ENCODE peak calls at places on chromosomes 4 and X, in eight cellular contexts. K, D, X, E, U, H, I and P are unnamed samples.

GRCh38 chr4:128707864-128708263 is 101.6 kb upstream of the JADE1 start:
- DNase-seq in H (no peak), D (no peak), K (peak), E (peak), U (no peak), I (no peak), X (no peak), P (no peak)

GRCh38 chrX:66164470-66164869 is 423 bp downstream of the HEPH start:
- DNase-seq in X (no peak), K (no peak), E (no peak), U (no peak), H (no peak), I (no peak), D (no peak), P (no peak)

GRCh38 chrX:140505421-140506337 is 810 bp upstream of the SOX3 start:
- DNase-seq in E (no peak), H (no peak), K (no peak), U (no peak), D (no peak), X (no peak), I (no peak), P (no peak)

GRCh38 chrX:68146054-68146453 is 287.2 kb downstream of the OPHN1 start:
- DNase-seq in U (no peak), H (no peak), X (no peak), D (peak), E (peak), I (no peak), K (peak), P (no peak)

GRCh38 chrX:36071064-36071463 is 151.5 kb downstream of the CFAP47 start:
- DNase-seq in E (no peak), U (no peak), K (no peak), H (no peak), I (no peak), X (no peak), D (no peak), P (no peak)

GRCh38 chr4:2672700-2673099 is 83.4 kb downstream of the TNIP2 start:
- DNase-seq in H (no peak), K (no peak), U (no peak), I (no peak), X (no peak), E (no peak), D (peak), P (no peak)

GRCh38 chr4:142656178-142656577 is 189.9 kb downstream of the INPP4B start:
- DNase-seq in I (no peak), E (no peak), K (peak), U (no peak), X (no peak), D (peak), H (peak), P (no peak)

GRCh38 chrX:114500622-114501021 is 83.3 kb upstream of the HTR2C start:
- DNase-seq in U (no peak), H (no peak), I (no peak), X (no peak), D (no peak), E (no peak), K (no peak), P (no peak)

GRCh38 chr4:101158507-101158906 is 188.8 kb downstream of the PPP3CA start:
- DNase-seq in X (no peak), D (no peak), E (no peak), H (no peak), U (no peak), I (no peak), K (no peak), P (no peak)

GRCh38 chr4:34363842-34364241 is 1880.5 kb downstream of the ARAP2 start:
- DNase-seq in K (no peak), E (no peak), I (no peak), X (no peak), H (no peak), D (no peak), U (no peak), P (no peak)

GRCh38 chr4:8353158-8353495 is 83.6 kb downstream of the HTRA3 start:
- DNase-seq in D (no peak), E (no peak), K (no peak), X (no peak), U (no peak), I (no peak), H (no peak), P (no peak)

GRCh38 chr4:166499820-166500219 is 626.8 kb downstream of the TLL1 start:
- DNase-seq in H (no peak), X (no peak), K (no peak), I (no peak), E (no peak), D (peak), U (no peak), P (no peak)
- TF ChIP-seq CTCF in H (no peak), X (no peak), K (no peak), I (no peak), E (no peak), D (no peak), U (no peak), P (no peak)

DNA sequence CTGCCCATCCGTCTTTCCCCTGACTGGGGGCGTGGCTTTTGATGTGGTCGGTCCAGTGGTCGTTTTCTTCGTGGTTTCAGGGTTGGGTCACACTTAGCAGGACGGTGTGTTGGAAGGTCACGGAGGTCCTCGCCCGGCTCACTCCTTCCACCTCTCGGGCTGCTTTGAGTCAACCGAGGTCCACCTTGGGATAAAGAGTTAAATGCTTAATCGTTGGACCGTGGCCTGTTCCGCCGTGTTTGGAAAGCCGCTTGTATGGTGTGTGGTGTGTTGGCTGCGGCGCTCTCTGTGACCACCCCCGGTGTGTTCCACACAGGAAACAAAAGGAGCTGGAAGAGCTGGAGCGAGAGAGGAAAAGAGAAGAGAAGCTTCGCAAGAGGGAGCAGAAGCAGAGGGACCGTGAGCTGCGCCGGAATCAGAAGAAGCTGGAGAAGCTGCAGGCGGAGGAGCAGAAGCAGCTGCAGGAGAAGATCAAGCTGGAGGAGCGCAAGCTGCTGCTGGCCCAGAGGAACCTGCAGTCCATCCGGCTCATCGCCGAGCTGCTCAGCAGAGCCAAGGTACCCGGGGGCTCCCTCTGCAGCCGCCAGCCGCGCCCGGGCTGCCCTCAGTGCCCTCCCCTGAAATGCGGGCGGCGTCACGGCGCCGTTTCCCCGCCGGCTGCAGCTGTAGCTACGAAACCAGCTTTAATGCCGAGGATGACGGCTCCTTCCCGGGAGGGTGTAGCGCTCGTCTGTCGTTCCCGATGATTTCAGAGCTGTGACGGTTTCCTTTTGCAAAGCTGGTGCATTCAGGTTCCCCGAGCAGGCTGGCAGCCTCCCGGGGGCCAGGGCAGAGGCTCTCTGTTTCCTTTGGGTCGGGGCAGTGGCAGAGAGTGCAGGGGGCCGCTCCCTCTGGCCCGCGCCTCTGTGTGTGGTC is 7.7 kb downstream of the AKAP17A start:
- DNase-seq in E (no peak), K (no peak), I (no peak), X (no peak), U (no peak), H (no peak), D (no peak), P (no peak)
- H3K4me3 ChIP-seq in E (no peak), K (no peak), I (no peak), X (no peak), U (no peak), H (no peak), D (no peak), P (no peak)

GRCh38 chr4:99052902-99053301 is 35.7 kb downstream of the ADH5 start:
- DNase-seq in K (peak), D (no peak), X (no peak), I (no peak), E (peak), U (no peak), H (no peak), P (no peak)

GRCh38 chr4:99043346-99043745 is 45.2 kb downstream of the ADH5 start:
- DNase-seq in H (no peak), X (no peak), D (no peak), K (no peak), U (no peak), E (no peak), I (no peak), P (no peak)

GRCh38 chr4:99047710-99048109 is 40.9 kb downstream of the ADH5 start:
- DNase-seq in K (no peak), H (no peak), D (no peak), I (no peak), E (no peak), X (no peak), U (no peak), P (no peak)
- TF ChIP-seq CTCF in K (no peak), H (no peak), D (no peak), I (no peak), E (no peak), X (no peak), U (no peak), P (no peak)

GRCh38 chr4:153747406-153747805 is 12.4 kb downstream of the RNF175 start:
- DNase-seq in D (peak), I (no peak), H (no peak), E (no peak), U (no peak), K (no peak), X (no peak), P (no peak)

GRCh38 chr4:153735901-153736461 is 23.8 kb downstream of the RNF175 start:
- DNase-seq in E (no peak), D (no peak), H (no peak), U (no peak), I (no peak), K (no peak), X (no peak), P (no peak)

DNA sequence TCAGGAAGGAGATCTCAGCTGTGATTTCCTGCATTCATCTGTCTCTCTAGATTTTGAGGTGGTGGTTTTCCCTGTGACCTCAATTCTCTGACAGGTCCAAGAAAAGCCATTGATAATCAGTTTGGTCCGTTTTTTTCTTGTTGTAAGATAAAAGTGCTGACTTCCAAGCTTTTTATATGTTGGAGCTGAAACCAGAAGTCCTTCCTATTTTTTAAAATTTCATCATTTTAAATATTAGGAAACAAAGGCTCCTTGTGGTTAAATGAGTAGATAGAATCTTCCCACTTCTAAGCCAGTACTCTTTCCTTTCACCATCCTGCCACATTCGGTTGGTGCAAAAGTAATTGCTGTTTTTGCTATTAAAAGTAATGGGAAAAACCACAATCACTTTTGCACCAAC is 18.3 kb downstream of the RNF175 start:
- DNase-seq in K (no peak), X (no peak), H (no peak), D (no peak), E (no peak), I (no peak), U (no peak), P (no peak)
- H3K4me3 ChIP-seq in K (no peak), X (no peak), H (no peak), D (no peak), E (no peak), I (no peak), U (no peak), P (no peak)

GRCh38 chr4:174669278-174669677 is 147.0 kb upstream of the HPGD start:
- DNase-seq in I (no peak), E (peak), K (peak), H (no peak), D (no peak), U (no peak), X (no peak), P (no peak)

GRCh38 chr4:174663254-174663653 is 141.0 kb upstream of the HPGD start:
- DNase-seq in I (no peak), X (no peak), H (no peak), K (peak), U (no peak), D (no peak), E (peak), P (no peak)

DNA sequence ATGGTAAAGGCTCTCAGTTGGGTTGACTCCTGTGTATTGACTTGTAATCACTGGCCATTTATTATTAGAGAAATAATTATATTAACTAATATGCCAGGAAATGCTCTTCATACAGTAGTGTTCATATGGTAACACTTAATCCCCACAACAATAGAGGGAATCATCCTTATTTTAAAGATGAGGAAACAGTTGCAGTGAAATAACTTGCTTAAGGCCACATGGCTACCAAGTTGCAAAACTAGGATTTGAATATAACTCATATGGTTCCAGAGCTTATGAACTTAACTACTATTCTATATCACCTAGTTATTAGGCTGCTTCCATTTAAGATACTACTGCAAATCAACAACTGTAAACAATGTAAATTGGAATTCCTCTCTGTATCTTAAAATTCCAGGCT is 143.5 kb upstream of the HPGD start:
- DNase-seq in E (no peak), D (no peak), I (no peak), H (no peak), U (no peak), X (no peak), K (no peak), P (no peak)
- TF ChIP-seq CTCF in E (no peak), D (no peak), I (no peak), H (no peak), U (no peak), X (no peak), K (no peak), P (no peak)